ENCODE peak calls at places on chromosomes 6 and 20, in eight cellular contexts. O, Z, Y, G, W, D, H and E are unnamed samples.

GRCh38 chr20:4130404-4131189 is 115.2 kb upstream of the RNF24 start:
- DNase-seq in Y (no peak), D (no peak), O (no peak), G (peak), W (no peak), Z (no peak), H (peak), E (no peak)

GRCh38 chr20:40612247-40612646 is 76.8 kb downstream of the MAFB start:
- DNase-seq in Y (no peak), O (no peak), Z (no peak), G (no peak), H (no peak), D (no peak), W (no peak), E (no peak)

GRCh38 chr6:36666726-36667591 is 11.6 kb upstream of the CDKN1A start:
- DNase-seq in D (peak), O (peak), H (peak), G (no peak), Z (peak), Y (no peak), W (peak), E (peak)

GRCh38 chr6:20770776-20771175 is 236.5 kb downstream of the CDKAL1 start:
- DNase-seq in Z (no peak), G (no peak), D (no peak), Y (no peak), W (no peak), H (peak), O (no peak), E (no peak)

GRCh38 chr6:150006961-150007464 is 18.3 kb downstream of the RAET1L start:
- DNase-seq in O (no peak), Z (no peak), D (no peak), G (peak), H (peak), W (no peak), Y (peak), E (peak)

GRCh38 chr6:20340459-20340858 is 61.2 kb upstream of the E2F3 start:
- DNase-seq in G (no peak), Z (no peak), Y (no peak), H (no peak), O (no peak), W (no peak), D (no peak), E (no peak)

GRCh38 chr20:19427480-19427879 is 215.0 kb downstream of the SLC24A3 start:
- DNase-seq in D (no peak), H (no peak), Z (no peak), Y (no peak), O (no peak), G (no peak), W (peak), E (no peak)

GRCh38 chr20:46590453-46590852 is 40.0 kb upstream of the OCSTAMP start:
- DNase-seq in O (no peak), Z (no peak), G (no peak), W (no peak), D (no peak), Y (no peak), H (peak), E (no peak)

GRCh38 chr6:13892007-13892640 is 32.6 kb upstream of the RNF182 start:
- DNase-seq in W (no peak), Z (no peak), O (no peak), G (no peak), H (no peak), Y (no peak), D (no peak), E (no peak)

GRCh38 chr6:55174211-55175013 is at the start of gene HCRTR2:
- DNase-seq in H (no peak), Z (no peak), Y (no peak), G (no peak), D (no peak), W (no peak), O (no peak), E (no peak)

GRCh38 chr6:148440021-148440420 is 97.4 kb downstream of the SASH1 start:
- DNase-seq in Z (no peak), D (no peak), G (no peak), W (no peak), O (no peak), H (no peak), Y (no peak), E (no peak)

GRCh38 chr6:16179970-16180431 is 51.1 kb downstream of the MYLIP start:
- DNase-seq in D (no peak), Z (no peak), W (no peak), Y (no peak), H (no peak), O (no peak), G (peak), E (no peak)

GRCh38 chr6:136582702-136583471 is 32.7 kb upstream of the MAP7 start:
- DNase-seq in H (peak), G (no peak), Z (peak), W (no peak), Y (peak), D (no peak), O (peak), E (no peak)

GRCh38 chr6:166910601-166911000 is 45.7 kb downstream of the RNASET2 start:
- DNase-seq in D (no peak), G (no peak), W (no peak), Z (no peak), Y (no peak), O (no peak), H (peak), E (no peak)

GRCh38 chr20:53149184-53149651 is 177.1 kb downstream of the TSHZ2 start:
- DNase-seq in Y (no peak), W (no peak), Z (no peak), D (no peak), G (no peak), O (no peak), H (no peak), E (no peak)

GRCh38 chr6:35725721-35726438 is 11.0 kb upstream of the ARMC12 start:
- DNase-seq in G (no peak), Z (no peak), D (no peak), O (no peak), H (no peak), W (peak), Y (no peak), E (no peak)

GRCh38 chr6:40545954-40546353 is 41.2 kb downstream of the LRFN2 start:
- DNase-seq in W (no peak), Y (no peak), Z (no peak), D (no peak), G (no peak), H (no peak), O (no peak), E (no peak)

GRCh38 chr6:52261229-52261628 is 16.9 kb upstream of the IL17F start:
- DNase-seq in H (peak), D (no peak), W (no peak), Z (peak), G (no peak), Y (no peak), O (no peak), E (no peak)

GRCh38 chr20:46953596-46953995 is 59.0 kb downstream of the EYA2 start:
- DNase-seq in O (no peak), Y (no peak), D (no peak), G (no peak), W (no peak), H (no peak), Z (no peak), E (no peak)

GRCh38 chr6:85360794-85361642 is 88.9 kb upstream of the NT5E start:
- DNase-seq in Y (no peak), O (peak), G (no peak), D (no peak), W (no peak), Z (peak), H (peak), E (no peak)

GRCh38 chr6:53458097-53458866 is 86.6 kb downstream of the GCLC start:
- DNase-seq in W (no peak), O (no peak), D (no peak), H (no peak), Y (no peak), Z (no peak), G (no peak), E (no peak)

GRCh38 chr6:142322504-142323198 is 20.8 kb downstream of the ADGRG6 start:
- DNase-seq in G (no peak), Y (no peak), D (no peak), Z (no peak), H (peak), W (no peak), O (no peak), E (no peak)

GRCh38 chr6:44452725-44453124 is 65.2 kb downstream of the CDC5L start:
- DNase-seq in Z (no peak), D (no peak), H (peak), O (no peak), G (no peak), Y (no peak), W (no peak), E (no peak)

GRCh38 chr6:311679-312220 is 19.5 kb downstream of the DUSP22 start:
- DNase-seq in D (peak), W (no peak), H (no peak), O (no peak), Y (no peak), Z (no peak), G (no peak), E (no peak)

GRCh38 chr20:22093122-22093521 is 387.7 kb downstream of the PAX1 start:
- DNase-seq in O (no peak), Y (no peak), D (no peak), W (no peak), H (no peak), G (no peak), Z (no peak), E (no peak)

GRCh38 chr20:49999329-49999728 is 16.5 kb downstream of the SNAI1 start:
- DNase-seq in Y (no peak), G (no peak), Z (no peak), O (no peak), W (no peak), D (no peak), H (no peak), E (peak)

GRCh38 chr6:123526128-123526527 is 110.6 kb downstream of the TRDN start:
- DNase-seq in Z (no peak), G (no peak), Y (peak), H (no peak), D (no peak), O (no peak), W (no peak), E (no peak)

GRCh38 chr20:2353231-2353630 is 27.5 kb upstream of the TGM6 start:
- DNase-seq in Y (no peak), D (no peak), Z (no peak), O (no peak), W (no peak), G (no peak), H (no peak), E (no peak)

GRCh38 chr6:12017263-12017662 is 5.2 kb downstream of the HIVEP1 start:
- DNase-seq in O (no peak), Z (no peak), D (no peak), Y (no peak), H (no peak), G (peak), W (no peak), E (no peak)

GRCh38 chr20:38723069-38723981 is 961 bp upstream of the SLC32A1 start:
- DNase-seq in Y (no peak), G (no peak), D (no peak), O (peak), W (no peak), H (no peak), Z (no peak), E (peak)

GRCh38 chr6:147738516-147739187 is 230.2 kb downstream of the SAMD5 start:
- DNase-seq in O (peak), D (no peak), H (no peak), G (peak), Z (peak), W (no peak), Y (peak), E (no peak)

GRCh38 chr20:50328161-50328979 is 137.7 kb downstream of the CEBPB start:
- DNase-seq in D (no peak), G (no peak), W (no peak), H (no peak), Z (no peak), O (no peak), Y (no peak), E (no peak)

GRCh38 chr6:33995046-33995872 is 150.6 kb downstream of the GRM4 start:
- DNase-seq in O (no peak), W (peak), Z (no peak), D (no peak), Y (no peak), G (no peak), H (no peak), E (no peak)

GRCh38 chr6:137969874-137970273 is 102.8 kb downstream of the TNFAIP3 start:
- DNase-seq in O (no peak), W (no peak), Z (no peak), D (no peak), G (no peak), H (no peak), Y (no peak), E (no peak)

GRCh38 chr6:137976430-137976829 is 109.4 kb downstream of the TNFAIP3 start:
- DNase-seq in H (no peak), D (no peak), W (no peak), Z (no peak), O (no peak), Y (no peak), G (peak), E (no peak)

GRCh38 chr6:137975058-137975940 is 108.2 kb downstream of the TNFAIP3 start:
- DNase-seq in O (no peak), H (peak), G (peak), W (no peak), Y (peak), D (no peak), Z (no peak), E (peak)

GRCh38 chr6:137970368-137970767 is 103.3 kb downstream of the TNFAIP3 start:
- DNase-seq in Y (peak), H (no peak), O (no peak), Z (no peak), G (no peak), W (no peak), D (no peak), E (no peak)

DNA sequence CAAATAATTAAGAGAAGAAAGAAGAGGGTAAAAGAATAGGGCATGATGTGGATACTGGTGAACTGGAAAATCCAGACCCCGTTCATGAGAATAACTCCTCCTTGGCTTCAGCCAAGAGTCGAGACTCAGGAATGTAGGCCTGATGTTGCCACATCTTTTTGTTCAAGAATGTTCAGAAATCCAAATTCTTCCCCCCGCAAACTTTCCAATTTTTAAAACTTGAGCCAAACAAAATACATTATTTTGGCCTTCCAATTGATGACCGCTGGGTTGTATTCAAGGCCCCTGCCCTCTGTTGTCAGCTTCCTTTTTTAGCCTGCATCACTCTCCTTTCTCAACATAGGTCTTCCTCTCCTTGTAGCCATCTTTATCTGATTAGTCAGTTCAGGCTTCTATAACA is 106.1 kb downstream of the TNFAIP3 start:
- DNase-seq in G (no peak), W (no peak), Z (no peak), O (no peak), D (no peak), H (no peak), Y (no peak), E (no peak)
- TF ChIP-seq CTCF in G (no peak), W (no peak), Z (no peak), O (no peak), D (no peak), H (no peak), Y (no peak), E (no peak)

GRCh38 chr20:17772005-17772343 is 72.2 kb downstream of the BANF2 start:
- DNase-seq in Y (no peak), O (no peak), Z (no peak), H (no peak), G (no peak), D (no peak), W (no peak), E (no peak)
- TF ChIP-seq CTCF in Y (no peak), O (no peak), Z (no peak), H (no peak), G (no peak), D (no peak), W (no peak), E (no peak)

DNA sequence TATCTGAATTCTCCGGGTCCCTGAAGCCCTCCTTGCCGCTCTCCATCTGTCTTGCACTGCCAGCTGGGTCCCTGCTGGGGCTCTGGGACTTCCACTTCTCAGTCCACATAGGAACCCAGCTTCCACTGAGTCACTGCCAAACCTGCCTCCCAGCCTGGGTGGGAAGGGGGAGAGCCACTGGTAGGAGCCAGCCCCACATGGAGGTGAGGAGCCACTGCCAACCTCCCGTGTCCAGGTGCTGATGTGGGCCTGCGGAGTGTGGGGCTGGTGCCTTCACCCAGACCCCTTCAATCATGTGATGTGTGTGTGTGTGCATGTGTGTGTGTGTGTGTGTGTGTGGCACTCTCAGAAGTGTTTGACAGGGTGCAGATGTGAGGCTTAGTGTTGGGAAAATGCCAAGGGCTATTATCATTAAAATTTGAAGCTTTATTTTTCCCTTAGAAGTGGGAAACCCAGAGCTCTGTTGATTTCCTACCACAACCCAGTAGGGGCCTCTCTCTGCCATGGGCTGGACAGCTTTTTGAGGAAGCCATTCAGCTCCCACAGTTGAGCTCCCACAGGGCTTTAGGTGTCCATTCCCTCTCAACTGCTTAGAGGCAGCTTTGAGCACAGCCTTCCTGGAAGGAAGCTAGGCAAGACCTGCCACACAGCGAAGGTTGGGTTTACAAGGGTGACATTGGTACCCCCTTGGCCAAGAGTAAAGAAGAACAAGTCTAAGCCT is 9.3 kb upstream of the SGK2 start:
- DNase-seq in G (no peak), Z (no peak), D (peak), W (no peak), O (no peak), Y (no peak), H (no peak), E (no peak)
- TF ChIP-seq CTCF in G (no peak), Z (no peak), D (no peak), W (no peak), O (no peak), Y (no peak), H (no peak), E (no peak)

GRCh38 chr6:25878721-25879322 is 4.8 kb upstream of the SLC17A3 start:
- DNase-seq in G (no peak), O (no peak), Z (no peak), Y (no peak), D (no peak), H (no peak), W (no peak), E (no peak)
- TF ChIP-seq CTCF in G (no peak), O (no peak), Z (no peak), Y (no peak), D (no peak), H (no peak), W (no peak), E (no peak)

GRCh38 chr20:44785768-44786167 is 24.6 kb downstream of the RIMS4 start:
- DNase-seq in G (no peak), Z (no peak), O (no peak), W (no peak), H (peak), Y (no peak), D (no peak), E (no peak)
- TF ChIP-seq CTCF in G (no peak), Z (no peak), O (peak), W (no peak), H (peak), Y (no peak), D (no peak), E (no peak)

GRCh38 chr20:48440916-48441315 is 386.9 kb downstream of the PREX1 start:
- DNase-seq in O (no peak), W (no peak), Y (no peak), H (no peak), G (no peak), D (no peak), Z (no peak), E (no peak)
- TF ChIP-seq CTCF in O (no peak), W (no peak), Y (no peak), H (no peak), G (no peak), D (no peak), Z (no peak), E (no peak)

DNA sequence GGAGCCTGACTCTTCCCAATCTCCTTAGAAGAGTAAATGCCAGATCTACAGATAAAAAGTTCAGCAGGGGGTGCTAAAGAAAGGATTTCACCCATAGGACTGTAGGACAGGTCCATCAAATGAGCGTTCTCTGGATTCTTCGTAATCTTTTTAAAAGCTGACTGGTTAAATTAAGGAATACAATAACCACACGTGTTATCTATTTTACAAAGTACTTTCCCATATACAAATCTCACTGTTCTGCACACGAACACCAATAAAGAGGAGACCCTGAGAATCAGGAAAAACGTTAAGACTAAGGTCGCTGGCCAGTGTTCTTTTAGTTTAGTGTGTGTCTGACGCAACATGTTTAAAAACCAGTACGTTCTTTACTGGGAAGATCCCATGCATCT is 542 bp downstream of the TUBE1 start:
- DNase-seq in Y (peak), H (peak), Z (peak), O (peak), W (no peak), G (no peak), D (no peak), E (peak)
- TF ChIP-seq CTCF in Y (peak), H (peak), Z (peak), O (peak), W (no peak), G (peak), D (no peak), E (no peak)

GRCh38 chr6:111662192-111662793 is 56.6 kb upstream of the TRAF3IP2 start:
- DNase-seq in D (no peak), Y (no peak), H (peak), O (no peak), W (no peak), G (no peak), Z (no peak), E (no peak)

GRCh38 chr6:111663692-111664564 is 58.2 kb upstream of the TRAF3IP2 start:
- DNase-seq in H (no peak), O (no peak), Z (no peak), Y (no peak), W (no peak), D (no peak), G (no peak), E (no peak)

GRCh38 chr6:111664565-111665039 is 58.9 kb upstream of the TRAF3IP2 start:
- DNase-seq in W (no peak), O (no peak), H (no peak), Z (no peak), D (no peak), Y (no peak), G (no peak), E (no peak)

GRCh38 chr6:111662794-111663231 is 57.1 kb upstream of the TRAF3IP2 start:
- DNase-seq in O (no peak), Y (no peak), Z (no peak), H (no peak), W (no peak), G (no peak), D (no peak), E (no peak)

GRCh38 chr6:111663232-111663631 is 57.6 kb upstream of the TRAF3IP2 start:
- DNase-seq in Z (no peak), H (no peak), D (no peak), Y (no peak), O (no peak), W (no peak), G (no peak), E (no peak)
- TF ChIP-seq CTCF in Z (no peak), H (no peak), D (no peak), Y (no peak), O (no peak), W (no peak), G (no peak), E (no peak)

GRCh38 chr20:6767536-6768227 is at the start of gene BMP2:
- DNase-seq in O (no peak), D (peak), Z (no peak), H (peak), W (peak), G (no peak), Y (peak), E (peak)
- TF ChIP-seq CTCF in O (no peak), D (no peak), Z (no peak), H (no peak), W (no peak), G (no peak), Y (no peak), E (no peak)

GRCh38 chr20:57665589-57665971 is 44.2 kb downstream of the PMEPA1 start:
- DNase-seq in G (no peak), W (no peak), Y (no peak), O (no peak), H (no peak), Z (no peak), D (peak), E (no peak)
- TF ChIP-seq CTCF in G (no peak), W (no peak), Y (no peak), O (no peak), H (no peak), Z (no peak), D (no peak), E (no peak)